ENCODE peak calls at places on chromosome 2, in four cellular contexts. Y, I, A and U are unnamed samples.

GRCh38 chr2:226802573-226802972 is 3.0 kb upstream of the IRS1 start:
- DNase-seq in I (peak; percentile 48), Y (peak; percentile 24), A (peak; percentile 86), U (peak; percentile 71)

GRCh38 chr2:95289251-95289650 is 7.9 kb upstream of the KCNIP3 start:
- DNase-seq in A (peak; percentile 16), I (no peak), Y (no peak), U (no peak)

GRCh38 chr2:199100326-199101110 is 357.2 kb downstream of the SATB2 start:
- DNase-seq in I (no peak), A (no peak), Y (no peak), U (no peak)

GRCh38 chr2:217331577-217332139 is 471.8 kb upstream of the TNP1 start:
- DNase-seq in A (peak; percentile 99), I (no peak), Y (no peak), U (no peak)

GRCh38 chr2:10061221-10061925 is 18.0 kb downstream of the KLF11 start:
- DNase-seq in I (no peak), A (no peak), Y (no peak), U (no peak)

GRCh38 chr2:3661149-3661660 is 3.2 kb downstream of the ALLC start:
- DNase-seq in Y (no peak), A (no peak), I (no peak), U (no peak)

GRCh38 chr2:101270700-101271259 is 18.1 kb downstream of the CNOT11 start:
- DNase-seq in I (no peak), A (no peak), Y (no peak), U (no peak)

GRCh38 chr2:106085441-106085911 is 108.6 kb downstream of the UXS1 start:
- DNase-seq in Y (no peak), I (no peak), A (peak; percentile 38), U (peak; percentile 43)

GRCh38 chr2:117470311-117471095 is 344.0 kb upstream of the DDX18 start:
- DNase-seq in Y (peak; percentile 22), I (peak; percentile 43), A (peak; percentile 69), U (peak; percentile 46)

GRCh38 chr2:53033416-53033815 is 734.2 kb upstream of the CHAC2 start:
- DNase-seq in A (no peak), I (no peak), Y (no peak), U (no peak)

GRCh38 chr2:238868616-238869292 is 20.9 kb downstream of the TWIST2 start:
- DNase-seq in A (peak; percentile 63), I (no peak), Y (no peak), U (no peak)

GRCh38 chr2:11256166-11256565 is 88.3 kb downstream of the ROCK2 start:
- DNase-seq in I (no peak), A (no peak), Y (no peak), U (no peak)

GRCh38 chr2:178275600-178275999 is 81.3 kb downstream of the OSBPL6 start:
- DNase-seq in A (no peak), Y (no peak), I (no peak), U (peak; percentile 65)

GRCh38 chr2:11588228-11589110 is 54.6 kb downstream of the GREB1 start:
- DNase-seq in Y (no peak), A (no peak), I (no peak), U (no peak)

GRCh38 chr2:233338046-233338445 is 16.2 kb upstream of the DGKD start:
- DNase-seq in A (no peak), Y (no peak), I (peak; percentile 63), U (peak; percentile 39)

GRCh38 chr2:20235655-20236302 is 10.8 kb upstream of the SDC1 start:
- DNase-seq in I (no peak), A (no peak), Y (no peak), U (no peak)

GRCh38 chr2:163401481-163401880 is 334.3 kb downstream of the FIGN start:
- DNase-seq in I (no peak), Y (no peak), A (no peak), U (no peak)

GRCh38 chr2:45014016-45014702 is 4.9 kb upstream of the SIX2 start:
- DNase-seq in I (peak; percentile 97), A (no peak), Y (peak; percentile 70), U (no peak)

GRCh38 chr2:120863173-120863545 is 127.5 kb downstream of the GLI2 start:
- DNase-seq in Y (no peak), A (no peak), I (no peak), U (no peak)

GRCh38 chr2:10163498-10164486 is 41.3 kb downstream of the RRM2 start:
- DNase-seq in I (peak; percentile 35), Y (no peak), A (no peak), U (peak; percentile 12)

GRCh38 chr2:159455330-159455918 is 160.9 kb downstream of the BAZ2B start:
- DNase-seq in I (no peak), Y (no peak), A (no peak), U (no peak)

GRCh38 chr2:165120740-165121467 is 82.9 kb downstream of the SCN3A start:
- DNase-seq in Y (no peak), A (no peak), I (no peak), U (no peak)

GRCh38 chr2:66822186-66822585 is 387.3 kb downstream of the MEIS1 start:
- DNase-seq in I (no peak), Y (no peak), A (no peak), U (no peak)

GRCh38 chr2:217366246-217366645 is 506.4 kb upstream of the TNP1 start:
- DNase-seq in Y (no peak), I (no peak), A (no peak), U (no peak)

GRCh38 chr2:161414385-161415040 is 1.6 kb upstream of the TBR1 start:
- DNase-seq in A (peak; percentile 23), Y (peak; percentile 32), I (peak; percentile 80), U (no peak)

GRCh38 chr2:191637182-191638078 is 40.5 kb upstream of the NABP1 start:
- DNase-seq in Y (peak; percentile 25), A (peak; percentile 95), I (no peak), U (no peak)

GRCh38 chr2:120765031-120765910 is 29.6 kb downstream of the GLI2 start:
- DNase-seq in I (peak; percentile 89), A (no peak), Y (no peak), U (no peak)

GRCh38 chr2:225998125-225998524 is 598.6 kb downstream of the NYAP2 start:
- DNase-seq in A (no peak), Y (no peak), I (no peak), U (no peak)

GRCh38 chr2:21018290-21018689 is 25.6 kb downstream of the APOB start:
- DNase-seq in Y (no peak), I (no peak), A (no peak), U (no peak)

GRCh38 chr2:180463608-180464007 is 456.5 kb upstream of the CWC22 start:
- DNase-seq in I (no peak), A (no peak), Y (no peak), U (no peak)

GRCh38 chr2:31770718-31771117 is 190.0 kb upstream of the SRD5A2 start:
- DNase-seq in Y (no peak), I (no peak), A (no peak), U (no peak)

GRCh38 chr2:237244976-237245646 is 159.4 kb downstream of the COPS8 start:
- DNase-seq in I (no peak), A (no peak), Y (no peak), U (no peak)

GRCh38 chr2:47776621-47777020 is 6.3 kb upstream of the MSH6 start:
- DNase-seq in Y (no peak), A (no peak), I (no peak), U (no peak)

GRCh38 chr2:16625201-16625729 is 40.4 kb downstream of the CYRIA start:
- DNase-seq in I (no peak), A (no peak), Y (no peak), U (peak; percentile 51)

GRCh38 chr2:16628316-16628715 is 37.3 kb downstream of the CYRIA start:
- DNase-seq in I (no peak), A (no peak), Y (no peak), U (no peak)

GRCh38 chr2:16625759-16626158 is 39.9 kb downstream of the CYRIA start:
- DNase-seq in A (no peak), Y (no peak), I (no peak), U (no peak)

GRCh38 chr2:16626997-16627605 is 38.5 kb downstream of the CYRIA start:
- DNase-seq in I (no peak), A (no peak), Y (no peak), U (no peak)

GRCh38 chr2:16626497-16626896 is 39.1 kb downstream of the CYRIA start:
- DNase-seq in A (no peak), Y (no peak), I (no peak), U (no peak)
- TF ChIP-seq GABPA in A (no peak), Y (no peak), I (no peak), U (no peak)

DNA sequence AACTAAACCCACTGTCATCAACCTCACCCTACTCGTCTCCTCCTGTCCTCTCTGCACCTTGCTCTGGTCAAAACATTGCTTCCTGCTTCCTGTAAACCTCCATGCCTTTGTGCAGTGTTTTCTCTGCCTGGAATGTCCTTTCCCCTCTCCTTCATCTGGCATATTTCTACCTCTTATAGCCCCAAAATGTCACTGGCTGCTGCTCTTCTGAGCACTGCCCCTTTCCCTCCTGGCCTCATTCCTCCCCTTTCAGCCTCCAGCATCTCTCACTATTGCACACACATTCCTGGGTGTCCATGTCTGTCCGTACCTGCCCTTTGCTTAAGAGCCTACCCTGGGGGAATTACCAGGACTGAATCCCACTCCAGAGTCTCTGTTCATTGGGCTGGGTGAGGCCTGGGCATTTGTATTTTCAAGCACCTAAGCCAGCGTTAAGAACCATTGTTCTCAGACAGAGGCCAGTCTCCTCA is 84.9 kb downstream of the MOGAT1 start:
- DNase-seq in Y (no peak), A (peak; percentile 35), I (no peak), U (no peak)
- TF ChIP-seq GABPA in Y (no peak), A (peak; percentile 49), I (no peak), U (no peak)

GRCh38 chr2:172228177-172228785 is 125.6 kb upstream of the DLX2 start:
- DNase-seq in A (no peak), I (no peak), Y (no peak), U (no peak)

GRCh38 chr2:172229125-172229524 is 126.4 kb upstream of the DLX2 start:
- DNase-seq in I (no peak), A (no peak), Y (no peak), U (no peak)

GRCh38 chr2:172225786-172226185 is 123.1 kb upstream of the DLX2 start:
- DNase-seq in A (no peak), Y (no peak), I (no peak), U (no peak)

GRCh38 chr2:172227719-172228118 is 125.0 kb upstream of the DLX2 start:
- DNase-seq in A (no peak), Y (no peak), I (no peak), U (no peak)

GRCh38 chr2:172226244-172227061 is 123.8 kb upstream of the DLX2 start:
- DNase-seq in Y (peak; percentile 54), I (no peak), A (peak; percentile 63), U (peak; percentile 77)
- TF ChIP-seq GABPA in Y (no peak), I (no peak), A (no peak), U (no peak)

GRCh38 chr2:208252766-208253492 is 1.9 kb downstream of the IDH1 start:
- DNase-seq in A (peak; percentile 48), Y (no peak), I (no peak), U (no peak)
- TF ChIP-seq GABPA in A (no peak), Y (peak; percentile 7), I (no peak), U (no peak)

DNA sequence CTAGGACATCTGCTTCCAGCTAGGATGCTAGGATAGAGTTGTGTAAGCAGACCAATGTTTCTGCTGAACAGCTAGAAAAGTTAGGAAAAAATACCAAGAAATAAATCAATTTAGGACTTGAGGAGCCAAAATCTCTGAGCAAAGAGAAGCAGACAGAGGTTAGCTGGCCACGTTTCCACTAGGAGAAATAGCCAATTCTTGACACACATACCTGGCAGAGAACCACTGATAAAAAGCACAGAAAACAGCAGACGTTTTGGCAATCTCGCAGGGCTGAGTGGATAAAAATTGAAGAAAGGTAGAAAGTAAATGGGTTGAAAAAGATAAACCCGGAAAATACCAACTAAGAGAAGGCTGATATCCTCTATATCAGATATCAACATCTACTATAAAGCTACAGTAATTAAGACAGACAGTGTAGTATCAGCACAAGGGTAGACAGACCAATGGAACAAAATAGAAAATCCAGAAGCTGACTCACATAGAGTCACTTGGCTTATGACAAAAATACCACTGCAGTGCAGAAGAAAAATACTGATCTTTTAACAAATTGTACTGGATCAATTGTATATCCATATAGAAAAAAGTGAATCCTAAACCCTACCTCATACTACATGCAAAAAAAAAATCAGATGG is 306.1 kb upstream of the KLHL29 start:
- DNase-seq in Y (no peak), A (no peak), I (no peak), U (no peak)
- TF ChIP-seq GABPA in Y (no peak), A (no peak), I (no peak), U (no peak)